ENCODE peak calls at places on chromosomes 12 and 14, in ten cellular contexts. One of them, this sample, is unnamed.

GRCh38 chr12:48078901-48079300 is 27.0 kb downstream of the SENP1 start:
- DNase-seq in esophagus squamous epithelium: no peak
- DNase-seq in SJCRH30: no peak
- DNase-seq in CD8-positive, alpha-beta T cell: no peak
- DNase-seq in neural progenitor cell: no peak
- DNase-seq in IMR-90: peak; percentile 64
- DNase-seq in thoracic aorta: no peak
- DNase-seq in ovary: no peak
- DNase-seq in mesendoderm: no peak
- DNase-seq in thyroid gland: no peak
- DNase-seq in this sample: no peak

GRCh38 chr12:123077298-123078113 is 73.4 kb downstream of the PITPNM2 start:
- DNase-seq in mesendoderm: no peak
- DNase-seq in esophagus squamous epithelium: no peak
- DNase-seq in thyroid gland: no peak
- DNase-seq in thoracic aorta: no peak
- DNase-seq in SJCRH30: no peak
- DNase-seq in CD8-positive, alpha-beta T cell: no peak
- DNase-seq in ovary: no peak
- DNase-seq in IMR-90: no peak
- DNase-seq in neural progenitor cell: no peak
- DNase-seq in this sample: no peak

GRCh38 chr14:101721951-101722661 is 39.4 kb upstream of the PPP2R5C start:
- DNase-seq in thoracic aorta: no peak
- DNase-seq in IMR-90: no peak
- DNase-seq in neural progenitor cell: no peak
- DNase-seq in esophagus squamous epithelium: no peak
- DNase-seq in ovary: no peak
- DNase-seq in thyroid gland: no peak
- DNase-seq in SJCRH30: no peak
- DNase-seq in CD8-positive, alpha-beta T cell: peak; percentile 79
- DNase-seq in mesendoderm: peak; percentile 87
- DNase-seq in this sample: no peak

GRCh38 chr14:69535230-69535848 is 39.3 kb downstream of the CCDC177 start:
- DNase-seq in mesendoderm: peak; percentile 87
- DNase-seq in thoracic aorta: no peak
- DNase-seq in IMR-90: peak; percentile 50
- DNase-seq in ovary: peak; percentile 28
- DNase-seq in CD8-positive, alpha-beta T cell: no peak
- DNase-seq in neural progenitor cell: peak; percentile 87
- DNase-seq in SJCRH30: peak; percentile 69
- DNase-seq in thyroid gland: peak; percentile 50
- DNase-seq in esophagus squamous epithelium: no peak
- DNase-seq in this sample: no peak

GRCh38 chr12:88625316-88625715 is 45.0 kb upstream of the KITLG start:
- DNase-seq in esophagus squamous epithelium: no peak
- DNase-seq in thyroid gland: no peak
- DNase-seq in thoracic aorta: no peak
- DNase-seq in neural progenitor cell: no peak
- DNase-seq in CD8-positive, alpha-beta T cell: no peak
- DNase-seq in IMR-90: no peak
- DNase-seq in ovary: no peak
- DNase-seq in SJCRH30: no peak
- DNase-seq in mesendoderm: no peak
- DNase-seq in this sample: no peak

GRCh38 chr14:105223260-105223659 is 25.1 kb upstream of the BTBD6 start:
- DNase-seq in IMR-90: no peak
- DNase-seq in thyroid gland: peak; percentile 78
- DNase-seq in ovary: no peak
- DNase-seq in esophagus squamous epithelium: no peak
- DNase-seq in mesendoderm: no peak
- DNase-seq in SJCRH30: no peak
- DNase-seq in neural progenitor cell: no peak
- DNase-seq in CD8-positive, alpha-beta T cell: no peak
- DNase-seq in thoracic aorta: no peak
- DNase-seq in this sample: no peak

GRCh38 chr12:34119366-34119765 is 97.1 kb downstream of the ALG10 start:
- DNase-seq in esophagus squamous epithelium: no peak
- DNase-seq in ovary: no peak
- DNase-seq in IMR-90: no peak
- DNase-seq in mesendoderm: no peak
- DNase-seq in CD8-positive, alpha-beta T cell: no peak
- DNase-seq in neural progenitor cell: no peak
- DNase-seq in thoracic aorta: no peak
- DNase-seq in SJCRH30: no peak
- DNase-seq in thyroid gland: no peak
- DNase-seq in this sample: no peak

GRCh38 chr14:36820111-36820709 is 158.6 kb downstream of the PAX9 start:
- DNase-seq in thoracic aorta: no peak
- DNase-seq in esophagus squamous epithelium: no peak
- DNase-seq in thyroid gland: no peak
- DNase-seq in CD8-positive, alpha-beta T cell: no peak
- DNase-seq in mesendoderm: no peak
- DNase-seq in neural progenitor cell: no peak
- DNase-seq in ovary: no peak
- DNase-seq in SJCRH30: no peak
- DNase-seq in IMR-90: no peak
- DNase-seq in this sample: no peak

GRCh38 chr12:80156306-80156705 is 57.0 kb downstream of the OTOGL start:
- DNase-seq in IMR-90: peak; percentile 38
- DNase-seq in ovary: no peak
- DNase-seq in SJCRH30: no peak
- DNase-seq in CD8-positive, alpha-beta T cell: no peak
- DNase-seq in mesendoderm: no peak
- DNase-seq in neural progenitor cell: no peak
- DNase-seq in esophagus squamous epithelium: no peak
- DNase-seq in thoracic aorta: no peak
- DNase-seq in thyroid gland: no peak
- DNase-seq in this sample: no peak

GRCh38 chr14:65377576-65377975 is 35.0 kb upstream of the FUT8 start:
- DNase-seq in IMR-90: peak; percentile 17
- DNase-seq in thoracic aorta: no peak
- DNase-seq in esophagus squamous epithelium: no peak
- DNase-seq in ovary: no peak
- DNase-seq in neural progenitor cell: no peak
- DNase-seq in SJCRH30: no peak
- DNase-seq in CD8-positive, alpha-beta T cell: no peak
- DNase-seq in mesendoderm: no peak
- DNase-seq in thyroid gland: no peak
- DNase-seq in this sample: no peak

GRCh38 chr12:92574046-92574783 is 128.6 kb upstream of the PLEKHG7 start:
- DNase-seq in ovary: no peak
- DNase-seq in thyroid gland: no peak
- DNase-seq in CD8-positive, alpha-beta T cell: no peak
- DNase-seq in neural progenitor cell: peak; percentile 24
- DNase-seq in thoracic aorta: no peak
- DNase-seq in esophagus squamous epithelium: no peak
- DNase-seq in mesendoderm: peak; percentile 77
- DNase-seq in IMR-90: peak; percentile 40
- DNase-seq in SJCRH30: peak; percentile 20
- DNase-seq in this sample: no peak

GRCh38 chr14:61537567-61538463 is 157.5 kb upstream of the HIF1A start:
- DNase-seq in esophagus squamous epithelium: no peak
- DNase-seq in CD8-positive, alpha-beta T cell: peak; percentile 34
- DNase-seq in neural progenitor cell: peak; percentile 54
- DNase-seq in mesendoderm: peak; percentile 84
- DNase-seq in ovary: no peak
- DNase-seq in thyroid gland: peak; percentile 90
- DNase-seq in IMR-90: peak; percentile 90
- DNase-seq in SJCRH30: peak; percentile 57
- DNase-seq in thoracic aorta: no peak
- DNase-seq in this sample: no peak
- H3K4me1 ChIP-seq in esophagus squamous epithelium: peaks cover 18% of the 10 kb centered on the region
- H3K4me1 ChIP-seq in CD8-positive, alpha-beta T cell: no peaks in the 10 kb centered on the region
- H3K4me1 ChIP-seq in neural progenitor cell: peaks cover 10% of the 10 kb centered on the region
- H3K4me1 ChIP-seq in mesendoderm: peaks cover 2% of the 10 kb centered on the region
- H3K4me1 ChIP-seq in ovary: no peaks in the 10 kb centered on the region
- H3K4me1 ChIP-seq in thyroid gland: peaks cover 58% of the 10 kb centered on the region
- H3K4me1 ChIP-seq in IMR-90: peaks cover 29% of the 10 kb centered on the region
- H3K4me1 ChIP-seq in SJCRH30: peaks cover 7% of the 10 kb centered on the region
- H3K4me1 ChIP-seq in thoracic aorta: peaks cover 16% of the 10 kb centered on the region
- H3K4me1 ChIP-seq in this sample: peaks cover 6% of the 10 kb centered on the region

DNA sequence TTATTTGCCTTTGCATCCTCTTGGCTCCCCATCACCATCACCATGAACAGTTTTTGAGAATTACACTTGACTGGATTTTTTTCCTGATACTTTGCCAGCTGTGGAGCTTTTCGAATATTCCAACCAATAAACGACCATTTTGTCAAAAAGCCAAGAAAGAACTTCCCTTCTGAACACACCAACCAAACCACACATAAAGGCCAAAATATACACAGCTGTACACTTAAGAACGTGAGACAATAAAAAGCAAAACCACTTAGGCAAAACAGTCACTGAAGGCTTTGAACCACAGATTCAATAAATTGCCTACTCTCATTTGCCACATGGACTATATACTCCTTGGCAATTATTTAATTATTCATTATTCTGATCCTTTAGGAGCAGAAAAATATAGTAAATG is 1.1 kb downstream of the C14orf93 start:
- DNase-seq in thoracic aorta: no peak
- DNase-seq in SJCRH30: no peak
- DNase-seq in esophagus squamous epithelium: no peak
- DNase-seq in CD8-positive, alpha-beta T cell: no peak
- DNase-seq in mesendoderm: no peak
- DNase-seq in thyroid gland: no peak
- DNase-seq in ovary: no peak
- DNase-seq in neural progenitor cell: no peak
- DNase-seq in IMR-90: no peak
- DNase-seq in this sample: no peak
- H3K4me3 ChIP-seq in thoracic aorta: no peak overlapping the region
- H3K4me3 ChIP-seq in SJCRH30: peak overlapping the region; percentile 72
- H3K4me3 ChIP-seq in esophagus squamous epithelium: no peak overlapping the region
- H3K4me3 ChIP-seq in CD8-positive, alpha-beta T cell: no peak overlapping the region
- H3K4me3 ChIP-seq in mesendoderm: no peak overlapping the region
- H3K4me3 ChIP-seq in thyroid gland: no peak overlapping the region
- H3K4me3 ChIP-seq in ovary: no peak overlapping the region
- H3K4me3 ChIP-seq in neural progenitor cell: no peak overlapping the region
- H3K4me3 ChIP-seq in IMR-90: no peak overlapping the region
- H3K4me3 ChIP-seq in this sample: peak overlapping the region; percentile 64

DNA sequence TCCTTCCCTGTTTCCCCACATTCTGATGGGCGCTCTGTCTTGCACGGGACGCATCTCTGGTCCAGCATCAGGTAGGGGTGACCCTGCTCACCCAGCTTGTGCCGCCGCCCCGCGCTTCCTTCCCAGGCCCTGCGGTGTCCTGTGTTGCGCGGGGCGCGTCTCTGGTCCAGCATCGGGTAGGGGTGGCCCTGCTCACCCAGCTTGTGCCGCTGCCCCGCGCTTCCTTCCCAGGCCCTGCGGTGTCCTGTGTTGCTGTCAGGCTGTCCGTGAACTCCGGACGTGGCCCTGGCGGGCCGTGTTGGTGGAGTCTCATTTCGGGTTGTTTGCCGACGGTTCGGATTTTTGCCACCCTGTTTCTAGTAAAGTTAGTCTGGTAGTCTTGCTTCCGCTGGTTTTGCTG is 6.8 kb downstream of the FBRSL1 start:
- DNase-seq in thoracic aorta: no peak
- DNase-seq in neural progenitor cell: no peak
- DNase-seq in CD8-positive, alpha-beta T cell: no peak
- DNase-seq in IMR-90: no peak
- DNase-seq in SJCRH30: no peak
- DNase-seq in mesendoderm: no peak
- DNase-seq in ovary: no peak
- DNase-seq in thyroid gland: no peak
- DNase-seq in esophagus squamous epithelium: no peak
- DNase-seq in this sample: no peak
- H3K4me1 ChIP-seq in thoracic aorta: peaks cover 63% of the 10 kb centered on the region
- H3K4me1 ChIP-seq in neural progenitor cell: peaks cover 10% of the 10 kb centered on the region
- H3K4me1 ChIP-seq in CD8-positive, alpha-beta T cell: peaks cover 83% of the 10 kb centered on the region
- H3K4me1 ChIP-seq in IMR-90: peaks cover 7% of the 10 kb centered on the region
- H3K4me1 ChIP-seq in SJCRH30: peaks cover 13% of the 10 kb centered on the region
- H3K4me1 ChIP-seq in mesendoderm: no peaks in the 10 kb centered on the region
- H3K4me1 ChIP-seq in ovary: peaks cover 48% of the 10 kb centered on the region
- H3K4me1 ChIP-seq in thyroid gland: peaks cover 78% of the 10 kb centered on the region
- H3K4me1 ChIP-seq in esophagus squamous epithelium: peaks cover 40% of the 10 kb centered on the region
- H3K4me1 ChIP-seq in this sample: peaks cover 5% of the 10 kb centered on the region

GRCh38 chr14:97414718-97415098 is 617.5 kb downstream of the VRK1 start:
- DNase-seq in thyroid gland: no peak
- DNase-seq in esophagus squamous epithelium: no peak
- DNase-seq in SJCRH30: no peak
- DNase-seq in ovary: no peak
- DNase-seq in IMR-90: no peak
- DNase-seq in thoracic aorta: no peak
- DNase-seq in mesendoderm: no peak
- DNase-seq in neural progenitor cell: no peak
- DNase-seq in CD8-positive, alpha-beta T cell: no peak
- DNase-seq in this sample: no peak

GRCh38 chr14:97412933-97413574 is 615.9 kb downstream of the VRK1 start:
- DNase-seq in CD8-positive, alpha-beta T cell: no peak
- DNase-seq in thyroid gland: no peak
- DNase-seq in thoracic aorta: no peak
- DNase-seq in neural progenitor cell: peak; percentile 38
- DNase-seq in esophagus squamous epithelium: no peak
- DNase-seq in mesendoderm: no peak
- DNase-seq in SJCRH30: no peak
- DNase-seq in IMR-90: no peak
- DNase-seq in ovary: no peak
- DNase-seq in this sample: no peak

GRCh38 chr14:97413991-97414717 is 617.0 kb downstream of the VRK1 start:
- DNase-seq in thoracic aorta: no peak
- DNase-seq in CD8-positive, alpha-beta T cell: no peak
- DNase-seq in mesendoderm: peak; percentile 53
- DNase-seq in esophagus squamous epithelium: no peak
- DNase-seq in SJCRH30: no peak
- DNase-seq in neural progenitor cell: peak; percentile 50
- DNase-seq in IMR-90: no peak
- DNase-seq in thyroid gland: no peak
- DNase-seq in ovary: no peak
- DNase-seq in this sample: no peak

GRCh38 chr14:97410667-97411286 is 613.6 kb downstream of the VRK1 start:
- DNase-seq in CD8-positive, alpha-beta T cell: no peak
- DNase-seq in thyroid gland: no peak
- DNase-seq in neural progenitor cell: peak; percentile 28
- DNase-seq in thoracic aorta: no peak
- DNase-seq in mesendoderm: no peak
- DNase-seq in esophagus squamous epithelium: no peak
- DNase-seq in IMR-90: no peak
- DNase-seq in ovary: no peak
- DNase-seq in SJCRH30: no peak
- DNase-seq in this sample: no peak

DNA sequence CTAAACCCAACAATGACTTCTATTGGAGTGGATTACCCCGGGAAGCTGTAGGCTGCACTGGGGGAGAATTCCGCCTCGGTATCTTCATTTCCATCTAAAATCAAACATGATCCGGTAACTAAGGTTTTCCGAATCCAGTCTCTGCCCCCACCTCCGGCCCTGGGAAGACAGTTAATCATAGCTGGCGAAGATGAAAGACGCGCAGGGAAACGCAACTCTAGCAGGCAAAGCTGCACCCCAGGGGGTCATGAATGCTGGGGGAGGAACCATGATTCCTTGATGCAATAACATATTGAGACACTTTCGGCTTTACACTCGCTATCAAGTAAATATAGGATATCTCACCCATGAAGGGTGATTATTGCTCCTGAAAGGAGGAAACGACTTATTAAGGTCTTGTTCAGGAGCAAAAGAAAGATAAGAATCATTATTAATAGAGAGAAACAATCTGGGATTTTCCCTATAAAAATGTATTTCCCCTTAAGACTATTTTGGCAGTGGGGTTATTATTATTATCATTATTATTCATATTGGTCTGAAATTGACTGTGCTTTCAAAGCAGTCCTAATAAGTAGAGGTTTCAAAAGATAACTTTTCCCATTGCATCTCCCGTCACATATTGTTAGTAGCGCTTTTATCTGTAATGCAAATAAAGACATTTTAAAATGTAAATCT is 614.9 kb downstream of the VRK1 start:
- DNase-seq in esophagus squamous epithelium: no peak
- DNase-seq in thyroid gland: no peak
- DNase-seq in SJCRH30: no peak
- DNase-seq in IMR-90: no peak
- DNase-seq in neural progenitor cell: peak; percentile 84
- DNase-seq in CD8-positive, alpha-beta T cell: no peak
- DNase-seq in ovary: no peak
- DNase-seq in mesendoderm: peak; percentile 37
- DNase-seq in thoracic aorta: no peak
- DNase-seq in this sample: no peak
- H3K4me3 ChIP-seq in esophagus squamous epithelium: no peak overlapping the region
- H3K4me3 ChIP-seq in thyroid gland: no peak overlapping the region
- H3K4me3 ChIP-seq in SJCRH30: no peak overlapping the region
- H3K4me3 ChIP-seq in IMR-90: no peak overlapping the region
- H3K4me3 ChIP-seq in neural progenitor cell: peak overlapping the region; percentile 27
- H3K4me3 ChIP-seq in CD8-positive, alpha-beta T cell: no peak overlapping the region
- H3K4me3 ChIP-seq in ovary: no peak overlapping the region
- H3K4me3 ChIP-seq in mesendoderm: no peak overlapping the region
- H3K4me3 ChIP-seq in thoracic aorta: no peak overlapping the region
- H3K4me3 ChIP-seq in this sample: no peak overlapping the region

This sample was measured in ascending aorta.